ENCODE peak calls at places on chromosomes 4 and X, in four cellular contexts. One of them, this sample, is unnamed.

GRCh38 chr4:20698382-20698781 is 1.9 kb upstream of the PACRGL start:
- DNase-seq in MM.1S: no peak
- DNase-seq in CD4-positive, alpha-beta memory T cell: no peak
- DNase-seq in lower leg skin: no peak
- DNase-seq in this sample: no peak

GRCh38 chrX:13398073-13398823 is 78.4 kb upstream of the ATXN3L start:
- DNase-seq in MM.1S: no peak
- DNase-seq in CD4-positive, alpha-beta memory T cell: no peak
- DNase-seq in lower leg skin: no peak
- DNase-seq in this sample: peak

GRCh38 chrX:40150503-40150902 is 52.7 kb upstream of the BCOR start:
- DNase-seq in MM.1S: no peak
- DNase-seq in CD4-positive, alpha-beta memory T cell: no peak
- DNase-seq in lower leg skin: no peak
- DNase-seq in this sample: no peak

GRCh38 chrX:85685843-85686242 is 306.4 kb upstream of the POF1B start:
- DNase-seq in MM.1S: no peak
- DNase-seq in CD4-positive, alpha-beta memory T cell: no peak
- DNase-seq in lower leg skin: no peak
- DNase-seq in this sample: no peak

GRCh38 chr4:4394644-4395043 is 7.7 kb downstream of the NSG1 start:
- DNase-seq in MM.1S: no peak
- DNase-seq in CD4-positive, alpha-beta memory T cell: no peak
- DNase-seq in lower leg skin: no peak
- DNase-seq in this sample: no peak

GRCh38 chr4:2714071-2714770 is 41.9 kb downstream of the TNIP2 start:
- DNase-seq in MM.1S: no peak
- DNase-seq in CD4-positive, alpha-beta memory T cell: peak
- DNase-seq in lower leg skin: no peak
- DNase-seq in this sample: peak

GRCh38 chrX:150018931-150019331 is 80.6 kb upstream of the EOLA2 start:
- DNase-seq in MM.1S: no peak
- DNase-seq in CD4-positive, alpha-beta memory T cell: no peak
- DNase-seq in lower leg skin: no peak
- DNase-seq in this sample: no peak

GRCh38 chr4:8101213-8101781 is 57.3 kb downstream of the ABLIM2 start:
- DNase-seq in MM.1S: no peak
- DNase-seq in CD4-positive, alpha-beta memory T cell: no peak
- DNase-seq in lower leg skin: peak
- DNase-seq in this sample: peak

GRCh38 chrX:134294548-134294947 is 57.6 kb downstream of the CCDC160 start:
- DNase-seq in MM.1S: no peak
- DNase-seq in CD4-positive, alpha-beta memory T cell: no peak
- DNase-seq in lower leg skin: no peak
- DNase-seq in this sample: no peak

GRCh38 chrX:119189586-119189985 is 46.5 kb upstream of the PGRMC1 start:
- DNase-seq in MM.1S: no peak
- DNase-seq in CD4-positive, alpha-beta memory T cell: no peak
- DNase-seq in lower leg skin: no peak
- DNase-seq in this sample: no peak

GRCh38 chr4:95362906-95363578 is 185.7 kb downstream of the UNC5C start:
- DNase-seq in MM.1S: peak
- DNase-seq in CD4-positive, alpha-beta memory T cell: no peak
- DNase-seq in lower leg skin: no peak
- DNase-seq in this sample: no peak

GRCh38 chrX:71619193-71619592 is 882 bp upstream of the CXCR3 start:
- DNase-seq in MM.1S: no peak
- DNase-seq in CD4-positive, alpha-beta memory T cell: peak
- DNase-seq in lower leg skin: no peak
- DNase-seq in this sample: no peak

GRCh38 chr4:8200302-8200975 is 1.3 kb downstream of the SH3TC1 start:
- DNase-seq in MM.1S: no peak
- DNase-seq in CD4-positive, alpha-beta memory T cell: peak
- DNase-seq in lower leg skin: peak
- DNase-seq in this sample: peak

GRCh38 chr4:60133414-60133813 is 1066.7 kb upstream of the ADGRL3 start:
- DNase-seq in MM.1S: no peak
- DNase-seq in CD4-positive, alpha-beta memory T cell: no peak
- DNase-seq in lower leg skin: no peak
- DNase-seq in this sample: no peak

GRCh38 chr4:38723726-38724506 is 58.9 kb downstream of the TLR10 start:
- DNase-seq in MM.1S: no peak
- DNase-seq in CD4-positive, alpha-beta memory T cell: no peak
- DNase-seq in lower leg skin: no peak
- DNase-seq in this sample: no peak

GRCh38 chrX:1558761-1559468 is 21.9 kb upstream of the P2RY8 start:
- DNase-seq in MM.1S: no peak
- DNase-seq in CD4-positive, alpha-beta memory T cell: no peak
- DNase-seq in lower leg skin: peak
- DNase-seq in this sample: no peak

GRCh38 chr4:94814237-94814636 is 56.5 kb downstream of the BMPR1B start:
- DNase-seq in MM.1S: no peak
- DNase-seq in CD4-positive, alpha-beta memory T cell: no peak
- DNase-seq in lower leg skin: no peak
- DNase-seq in this sample: no peak

GRCh38 chrX:71184092-71184491 is 38.9 kb upstream of the GJB1 start:
- DNase-seq in MM.1S: no peak
- DNase-seq in CD4-positive, alpha-beta memory T cell: no peak
- DNase-seq in lower leg skin: no peak
- DNase-seq in this sample: no peak

GRCh38 chrX:85851418-85851817 is 195.9 kb downstream of the CHM start:
- DNase-seq in MM.1S: peak
- DNase-seq in CD4-positive, alpha-beta memory T cell: no peak
- DNase-seq in lower leg skin: no peak
- DNase-seq in this sample: peak

GRCh38 chr4:48490012-48490679 is at the start of gene ZAR1:
- DNase-seq in MM.1S: no peak
- DNase-seq in CD4-positive, alpha-beta memory T cell: no peak
- DNase-seq in lower leg skin: no peak
- DNase-seq in this sample: no peak

GRCh38 chrX:97685753-97686152 is 802.0 kb downstream of the RPA4 start:
- DNase-seq in MM.1S: peak
- DNase-seq in CD4-positive, alpha-beta memory T cell: peak
- DNase-seq in lower leg skin: no peak
- DNase-seq in this sample: no peak

GRCh38 chrX:57282568-57282967 is 3.9 kb upstream of the FAAH2 start:
- DNase-seq in MM.1S: peak
- DNase-seq in CD4-positive, alpha-beta memory T cell: peak
- DNase-seq in lower leg skin: no peak
- DNase-seq in this sample: no peak

GRCh38 chrX:45323387-45323786 is 122.7 kb upstream of the DIPK2B start:
- DNase-seq in MM.1S: no peak
- DNase-seq in CD4-positive, alpha-beta memory T cell: no peak
- DNase-seq in lower leg skin: no peak
- DNase-seq in this sample: no peak

GRCh38 chr4:25915359-25915716 is 1.3 kb downstream of the SMIM20 start:
- DNase-seq in MM.1S: no peak
- DNase-seq in CD4-positive, alpha-beta memory T cell: no peak
- DNase-seq in lower leg skin: no peak
- DNase-seq in this sample: no peak

GRCh38 chr4:4781936-4782754 is 77.3 kb upstream of the MSX1 start:
- DNase-seq in MM.1S: no peak
- DNase-seq in CD4-positive, alpha-beta memory T cell: no peak
- DNase-seq in lower leg skin: peak
- DNase-seq in this sample: no peak

GRCh38 chrX:13194291-13195103 is 125.4 kb downstream of the ATXN3L start:
- DNase-seq in MM.1S: no peak
- DNase-seq in CD4-positive, alpha-beta memory T cell: no peak
- DNase-seq in lower leg skin: no peak
- DNase-seq in this sample: no peak

GRCh38 chr4:96175871-96176270 is 336.0 kb downstream of the PDHA2 start:
- DNase-seq in MM.1S: no peak
- DNase-seq in CD4-positive, alpha-beta memory T cell: no peak
- DNase-seq in lower leg skin: no peak
- DNase-seq in this sample: no peak

GRCh38 chr4:183335369-183335940 is 13.2 kb upstream of the CLDN24 start:
- DNase-seq in MM.1S: no peak
- DNase-seq in CD4-positive, alpha-beta memory T cell: no peak
- DNase-seq in lower leg skin: peak
- DNase-seq in this sample: no peak

GRCh38 chrX:154308108-154308946 is 12.7 kb downstream of the TKTL1 start:
- DNase-seq in MM.1S: peak
- DNase-seq in CD4-positive, alpha-beta memory T cell: peak
- DNase-seq in lower leg skin: peak
- DNase-seq in this sample: peak

GRCh38 chr4:183628189-183628588 is 30.8 kb downstream of the RWDD4 start:
- DNase-seq in MM.1S: no peak
- DNase-seq in CD4-positive, alpha-beta memory T cell: no peak
- DNase-seq in lower leg skin: no peak
- DNase-seq in this sample: no peak

GRCh38 chrX:133992877-133993276 is 7.5 kb upstream of the GPC3 start:
- DNase-seq in MM.1S: no peak
- DNase-seq in CD4-positive, alpha-beta memory T cell: no peak
- DNase-seq in lower leg skin: no peak
- DNase-seq in this sample: no peak

GRCh38 chr4:142698541-142698940 is 147.6 kb downstream of the INPP4B start:
- DNase-seq in MM.1S: no peak
- DNase-seq in CD4-positive, alpha-beta memory T cell: no peak
- DNase-seq in lower leg skin: no peak
- DNase-seq in this sample: no peak

GRCh38 chr4:97238956-97239698 is 904.1 kb downstream of the STPG2 start:
- DNase-seq in MM.1S: peak
- DNase-seq in CD4-positive, alpha-beta memory T cell: no peak
- DNase-seq in lower leg skin: no peak
- DNase-seq in this sample: no peak

GRCh38 chr4:150540536-150540935 is 41.4 kb upstream of the MAB21L2 start:
- DNase-seq in MM.1S: no peak
- DNase-seq in CD4-positive, alpha-beta memory T cell: no peak
- DNase-seq in lower leg skin: no peak
- DNase-seq in this sample: no peak

GRCh38 chrX:125681507-125681906 is 361.8 kb downstream of the TEX13C start:
- DNase-seq in MM.1S: no peak
- DNase-seq in CD4-positive, alpha-beta memory T cell: no peak
- DNase-seq in lower leg skin: no peak
- DNase-seq in this sample: no peak

GRCh38 chr4:93313207-93313606 is 515.3 kb upstream of the ATOH1 start:
- DNase-seq in MM.1S: no peak
- DNase-seq in CD4-positive, alpha-beta memory T cell: no peak
- DNase-seq in lower leg skin: no peak
- DNase-seq in this sample: no peak

GRCh38 chr4:2367626-2368025 is 50.8 kb downstream of the ZFYVE28 start:
- DNase-seq in MM.1S: no peak
- DNase-seq in CD4-positive, alpha-beta memory T cell: no peak
- DNase-seq in lower leg skin: peak
- DNase-seq in this sample: no peak

This sample was measured in lung.